ENCODE peak calls at places on chromosome 19, in six cellular contexts. C is T-helper 2 cell treated with Interferon-gamma antibody and Interleukin-4, amounts not matched to agents 5 μg/mL and 100 μg/mL, for 36 hours; N is stimulated activated CD4-positive, alpha-beta T cell treated with anti-CD3 and anti-CD28 coated beads, TNF-alpha, amount 100 ng/mL, for 1 hour; W is amniotic stem cell; I is activated naive CD4-positive, alpha-beta T cell treated with anti-CD3 and anti-CD28 coated beads, Interleukin-2, amount 10 ng/mL, durations not matched to agents 7 days and 5 days; V is HTR-8/SVneo. E is an unnamed sample.

GRCh38 chr19:28228854-28229253 is 984.1 kb downstream of the UQCRFS1 start:
- DNase-seq in V (no peak), I (no peak), C (no peak), N (no peak), W (no peak), E (no peak)

GRCh38 chr19:4069331-4069959 is 2.7 kb upstream of the ZBTB7A start:
- DNase-seq in C (peak), V (no peak), N (no peak), W (no peak), I (peak), E (no peak)

GRCh38 chr19:33426621-33427475 is 53.3 kb downstream of the CEBPG start:
- DNase-seq in V (no peak), W (no peak), I (no peak), N (no peak), C (no peak), E (no peak)

GRCh38 chr19:4589579-4590410 is 30.3 kb upstream of the SEMA6B start:
- DNase-seq in N (no peak), W (no peak), I (peak), V (no peak), C (peak), E (no peak)

GRCh38 chr19:35328851-35329285 is at the start of gene CD22:
- DNase-seq in V (no peak), C (no peak), W (no peak), I (no peak), N (no peak), E (no peak)

GRCh38 chr19:3250675-3251074 is 26.2 kb downstream of the CELF5 start:
- DNase-seq in W (no peak), I (peak), C (no peak), N (peak), V (no peak), E (no peak)

GRCh38 chr19:14019100-14019499 is 8.8 kb upstream of the RLN3 start:
- DNase-seq in N (no peak), V (no peak), W (no peak), C (no peak), I (no peak), E (no peak)

GRCh38 chr19:35030257-35031071 is at the start of gene SCN1B:
- DNase-seq in V (peak), C (peak), I (peak), W (peak), N (peak), E (no peak)

GRCh38 chr19:3533020-3533408 is 6.0 kb upstream of the TEKTIP1 start:
- DNase-seq in C (no peak), I (no peak), V (no peak), N (no peak), W (no peak), E (no peak)

GRCh38 chr19:7911509-7912143 is 3.0 kb upstream of the TGFBR3L start:
- DNase-seq in V (no peak), C (no peak), N (no peak), I (no peak), W (no peak), E (no peak)

GRCh38 chr19:49888478-49888901 is 8.2 kb downstream of the IL4I1 start:
- DNase-seq in N (no peak), W (no peak), C (no peak), V (no peak), I (no peak), E (no peak)

GRCh38 chr19:16588089-16588823 is 16.0 kb upstream of the SLC35E1 start:
- DNase-seq in N (no peak), I (peak), C (peak), W (no peak), V (no peak), E (no peak)

GRCh38 chr19:19782783-19783182 is 38.8 kb downstream of the ZNF506 start:
- DNase-seq in I (no peak), V (no peak), C (no peak), N (no peak), W (no peak), E (no peak)

GRCh38 chr19:15412832-15413231 is 6.0 kb downstream of the AKAP8L start:
- DNase-seq in W (no peak), C (no peak), I (no peak), N (no peak), V (no peak), E (no peak)

GRCh38 chr19:48325265-48325910 is at the start of gene EMP3:
- DNase-seq in V (peak), N (peak), W (peak), I (peak), C (peak), E (peak)

GRCh38 chr19:19482785-19483625 is 32.3 kb downstream of the TSSK6 start:
- DNase-seq in V (no peak), N (no peak), C (no peak), W (no peak), I (no peak), E (no peak)

GRCh38 chr19:14361824-14362223 is 19.4 kb upstream of the ADGRE5 start:
- DNase-seq in C (no peak), N (no peak), W (no peak), V (no peak), I (peak), E (no peak)

GRCh38 chr19:7471696-7472620 is 16.9 kb downstream of the PEX11G start:
- DNase-seq in W (no peak), N (no peak), V (no peak), I (no peak), C (no peak), E (no peak)

GRCh38 chr19:47018923-47019322 is 714 bp upstream of the NPAS1 start:
- DNase-seq in C (no peak), N (no peak), V (no peak), W (no peak), I (no peak), E (no peak)

GRCh38 chr19:15265214-15265613 is 33.0 kb upstream of the EPHX3 start:
- DNase-seq in I (no peak), V (no peak), N (no peak), W (no peak), C (no peak), E (no peak)

GRCh38 chr19:41883821-41884733 is 1.1 kb downstream of the ARHGEF1 start:
- DNase-seq in I (peak), W (peak), C (peak), V (peak), N (peak), E (peak)

GRCh38 chr19:55210120-55210493 is 806 bp upstream of the PTPRH start:
- DNase-seq in V (peak), N (no peak), C (no peak), I (no peak), W (peak), E (peak)

GRCh38 chr19:16670291-16670690 is 9.4 kb downstream of the TMEM38A start:
- DNase-seq in I (no peak), W (no peak), N (no peak), V (no peak), C (no peak), E (no peak)

GRCh38 chr19:40224342-40225148 is 1.9 kb downstream of the CCNP start:
- DNase-seq in W (no peak), C (no peak), N (no peak), V (no peak), I (no peak), E (no peak)

GRCh38 chr19:41785653-41786052 is 10.7 kb upstream of the CEACAM3 start:
- DNase-seq in N (peak), I (peak), V (peak), C (peak), W (no peak), E (peak)

GRCh38 chr19:2049741-2050348 is 1.2 kb downstream of the MKNK2 start:
- DNase-seq in W (no peak), C (peak), I (peak), V (peak), N (no peak), E (no peak)

GRCh38 chr19:45501730-45502014 is 3.4 kb downstream of the PPM1N start:
- DNase-seq in I (no peak), W (no peak), C (no peak), V (no peak), N (no peak), E (no peak)

GRCh38 chr19:33134571-33135041 is 2.7 kb downstream of the WDR88 start:
- DNase-seq in N (no peak), C (peak), W (no peak), V (no peak), I (peak), E (no peak)

GRCh38 chr19:37452500-37453245 is 14.6 kb downstream of the ZNF569 start:
- DNase-seq in I (no peak), V (no peak), W (no peak), N (no peak), C (no peak), E (no peak)

E was measured in fibroblast of the conjunctiva.